ENCODE peak calls at places on chromosomes 11 and 22, in nine cellular contexts. One of them, this sample, is unnamed.
A peak's percentile ranks its signal among the peaks of the same experiment; 100 is the strongest.

GRCh38 chr11:280762-281485 is 2.7 kb downstream of the NLRP6 start:
- DNase-seq in H9: no peak
- DNase-seq in endothelial cell of umbilical vein: no peak
- DNase-seq in tibial artery: no peak
- DNase-seq in IMR-90: no peak
- DNase-seq in fibroblast of lung: no peak
- DNase-seq in tibial nerve: no peak
- DNase-seq in astrocyte: no peak
- DNase-seq in transverse colon: no peak
- DNase-seq in this sample: peak; percentile 23

GRCh38 chr11:65468874-65469333 is 29.9 kb upstream of the MALAT1 start:
- DNase-seq in astrocyte: no peak
- DNase-seq in IMR-90: no peak
- DNase-seq in H9: peak; percentile 94
- DNase-seq in transverse colon: peak; percentile 94
- DNase-seq in endothelial cell of umbilical vein: peak; percentile 60
- DNase-seq in fibroblast of lung: no peak
- DNase-seq in tibial artery: peak; percentile 40
- DNase-seq in tibial nerve: peak; percentile 44
- DNase-seq in this sample: peak; percentile 90

GRCh38 chr11:118715837-118716260 is 36.4 kb upstream of the TREH start:
- DNase-seq in fibroblast of lung: no peak
- DNase-seq in endothelial cell of umbilical vein: peak; percentile 71
- DNase-seq in IMR-90: no peak
- DNase-seq in transverse colon: no peak
- DNase-seq in H9: peak; percentile 88
- DNase-seq in astrocyte: no peak
- DNase-seq in tibial artery: no peak
- DNase-seq in tibial nerve: no peak
- DNase-seq in this sample: no peak

GRCh38 chr11:75814369-75814685 is 683 bp upstream of the UVRAG start:
- DNase-seq in transverse colon: no peak
- DNase-seq in tibial nerve: no peak
- DNase-seq in fibroblast of lung: no peak
- DNase-seq in tibial artery: no peak
- DNase-seq in endothelial cell of umbilical vein: no peak
- DNase-seq in astrocyte: no peak
- DNase-seq in H9: no peak
- DNase-seq in IMR-90: no peak
- DNase-seq in this sample: no peak

GRCh38 chr11:62169448-62169847 is 20.6 kb upstream of the SCGB1D1 start:
- DNase-seq in astrocyte: no peak
- DNase-seq in endothelial cell of umbilical vein: peak; percentile 11
- DNase-seq in H9: no peak
- DNase-seq in tibial artery: no peak
- DNase-seq in IMR-90: no peak
- DNase-seq in transverse colon: no peak
- DNase-seq in tibial nerve: no peak
- DNase-seq in fibroblast of lung: no peak
- DNase-seq in this sample: no peak

GRCh38 chr11:98616256-98616655 is 404.5 kb upstream of the CNTN5 start:
- DNase-seq in astrocyte: no peak
- DNase-seq in transverse colon: no peak
- DNase-seq in tibial artery: no peak
- DNase-seq in fibroblast of lung: no peak
- DNase-seq in IMR-90: no peak
- DNase-seq in tibial nerve: no peak
- DNase-seq in H9: no peak
- DNase-seq in endothelial cell of umbilical vein: no peak
- DNase-seq in this sample: no peak

GRCh38 chr11:86138958-86139357 is 70.1 kb upstream of the PICALM start:
- DNase-seq in astrocyte: no peak
- DNase-seq in endothelial cell of umbilical vein: no peak
- DNase-seq in fibroblast of lung: no peak
- DNase-seq in IMR-90: no peak
- DNase-seq in H9: no peak
- DNase-seq in transverse colon: no peak
- DNase-seq in tibial nerve: no peak
- DNase-seq in tibial artery: no peak
- DNase-seq in this sample: no peak

GRCh38 chr11:85810521-85810870 is 445 bp downstream of the SYTL2 start:
- DNase-seq in transverse colon: no peak
- DNase-seq in astrocyte: no peak
- DNase-seq in endothelial cell of umbilical vein: no peak
- DNase-seq in IMR-90: no peak
- DNase-seq in fibroblast of lung: no peak
- DNase-seq in tibial nerve: no peak
- DNase-seq in H9: peak; percentile 41
- DNase-seq in tibial artery: no peak
- DNase-seq in this sample: no peak

GRCh38 chr11:126886085-126886484 is 114.5 kb downstream of the KIRREL3 start:
- DNase-seq in tibial artery: no peak
- DNase-seq in astrocyte: no peak
- DNase-seq in fibroblast of lung: no peak
- DNase-seq in endothelial cell of umbilical vein: no peak
- DNase-seq in IMR-90: no peak
- DNase-seq in tibial nerve: no peak
- DNase-seq in transverse colon: no peak
- DNase-seq in H9: no peak
- DNase-seq in this sample: no peak

GRCh38 chr11:4433852-4434251 is 15.2 kb upstream of the OR52K2 start:
- DNase-seq in endothelial cell of umbilical vein: no peak
- DNase-seq in fibroblast of lung: no peak
- DNase-seq in IMR-90: no peak
- DNase-seq in transverse colon: no peak
- DNase-seq in astrocyte: no peak
- DNase-seq in tibial artery: no peak
- DNase-seq in H9: no peak
- DNase-seq in tibial nerve: no peak
- DNase-seq in this sample: no peak

GRCh38 chr22:44483878-44484277 is 14.2 kb downstream of the RTL6 start:
- DNase-seq in fibroblast of lung: peak; percentile 11
- DNase-seq in tibial nerve: no peak
- DNase-seq in tibial artery: no peak
- DNase-seq in astrocyte: no peak
- DNase-seq in H9: no peak
- DNase-seq in IMR-90: no peak
- DNase-seq in transverse colon: no peak
- DNase-seq in endothelial cell of umbilical vein: no peak
- DNase-seq in this sample: no peak

GRCh38 chr11:118939948-118940598 is 14.3 kb upstream of the BCL9L start:
- DNase-seq in astrocyte: no peak
- DNase-seq in endothelial cell of umbilical vein: no peak
- DNase-seq in transverse colon: no peak
- DNase-seq in H9: peak; percentile 62
- DNase-seq in fibroblast of lung: no peak
- DNase-seq in IMR-90: no peak
- DNase-seq in tibial artery: no peak
- DNase-seq in tibial nerve: no peak
- DNase-seq in this sample: no peak

GRCh38 chr11:75352417-75353206 is 1.2 kb upstream of the ARRB1 start:
- DNase-seq in fibroblast of lung: no peak
- DNase-seq in tibial artery: peak; percentile 64
- DNase-seq in astrocyte: no peak
- DNase-seq in IMR-90: no peak
- DNase-seq in transverse colon: peak; percentile 72
- DNase-seq in H9: no peak
- DNase-seq in tibial nerve: no peak
- DNase-seq in endothelial cell of umbilical vein: no peak
- DNase-seq in this sample: peak; percentile 66

GRCh38 chr11:117816151-117816741 is 8.3 kb downstream of the FXYD2 start:
- DNase-seq in tibial artery: no peak
- DNase-seq in endothelial cell of umbilical vein: no peak
- DNase-seq in IMR-90: peak; percentile 30
- DNase-seq in astrocyte: peak; percentile 45
- DNase-seq in tibial nerve: no peak
- DNase-seq in H9: peak; percentile 70
- DNase-seq in transverse colon: no peak
- DNase-seq in fibroblast of lung: peak; percentile 50
- DNase-seq in this sample: peak; percentile 79

GRCh38 chr11:82842019-82842418 is 58.2 kb downstream of the PRCP start:
- DNase-seq in IMR-90: no peak
- DNase-seq in H9: no peak
- DNase-seq in endothelial cell of umbilical vein: no peak
- DNase-seq in transverse colon: no peak
- DNase-seq in tibial artery: no peak
- DNase-seq in astrocyte: no peak
- DNase-seq in fibroblast of lung: no peak
- DNase-seq in tibial nerve: no peak
- DNase-seq in this sample: no peak

GRCh38 chr22:17471901-17472566 is 91.3 kb upstream of the SLC25A18 start:
- DNase-seq in tibial nerve: no peak
- DNase-seq in astrocyte: no peak
- DNase-seq in tibial artery: no peak
- DNase-seq in endothelial cell of umbilical vein: no peak
- DNase-seq in IMR-90: no peak
- DNase-seq in fibroblast of lung: peak; percentile 46
- DNase-seq in H9: no peak
- DNase-seq in transverse colon: no peak
- DNase-seq in this sample: no peak

DNA sequence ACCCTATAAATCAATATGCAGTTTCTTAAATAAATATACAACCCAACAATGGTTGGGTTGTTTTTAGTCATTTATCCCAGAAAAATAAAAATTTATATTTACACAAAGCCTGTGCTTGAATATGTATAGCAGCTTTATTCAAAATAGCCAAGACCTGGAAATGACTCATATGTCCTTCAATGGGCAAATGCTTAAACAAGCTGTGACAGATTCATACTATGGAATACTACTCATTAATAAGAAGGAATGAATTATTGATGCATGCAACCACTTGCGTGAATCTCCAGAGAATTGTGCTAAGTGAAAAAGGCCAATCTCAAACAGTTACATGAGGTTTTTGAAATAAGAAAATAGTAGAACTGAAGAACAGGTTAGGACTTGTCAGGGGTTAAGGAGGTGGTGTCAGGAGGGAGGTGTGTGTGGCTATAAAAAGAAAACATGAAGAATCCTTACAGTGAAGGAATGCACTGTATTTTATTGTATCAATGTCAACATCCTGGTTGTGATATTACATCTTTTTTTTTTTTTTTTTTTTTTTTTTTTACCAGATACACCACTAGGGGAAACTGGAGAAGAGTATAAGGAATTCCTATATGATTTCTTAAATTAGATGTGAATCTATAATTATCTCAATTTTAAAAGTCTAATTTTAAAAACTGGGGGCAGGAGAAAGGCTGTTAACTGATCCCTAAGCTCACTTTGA is 82.4 kb upstream of the CD44 start:
- DNase-seq in tibial artery: no peak
- DNase-seq in tibial nerve: no peak
- DNase-seq in fibroblast of lung: no peak
- DNase-seq in IMR-90: peak; percentile 28
- DNase-seq in astrocyte: no peak
- DNase-seq in H9: no peak
- DNase-seq in endothelial cell of umbilical vein: peak; percentile 26
- DNase-seq in transverse colon: no peak
- DNase-seq in this sample: no peak
- TF ChIP-seq CTCF in tibial artery: no peak
- TF ChIP-seq CTCF in tibial nerve: no peak
- TF ChIP-seq CTCF in fibroblast of lung: no peak
- TF ChIP-seq CTCF in IMR-90: no peak
- TF ChIP-seq CTCF in astrocyte: no peak
- TF ChIP-seq CTCF in H9: no peak
- TF ChIP-seq CTCF in endothelial cell of umbilical vein: no peak
- TF ChIP-seq CTCF in transverse colon: no peak
- TF ChIP-seq CTCF in this sample: no peak

DNA sequence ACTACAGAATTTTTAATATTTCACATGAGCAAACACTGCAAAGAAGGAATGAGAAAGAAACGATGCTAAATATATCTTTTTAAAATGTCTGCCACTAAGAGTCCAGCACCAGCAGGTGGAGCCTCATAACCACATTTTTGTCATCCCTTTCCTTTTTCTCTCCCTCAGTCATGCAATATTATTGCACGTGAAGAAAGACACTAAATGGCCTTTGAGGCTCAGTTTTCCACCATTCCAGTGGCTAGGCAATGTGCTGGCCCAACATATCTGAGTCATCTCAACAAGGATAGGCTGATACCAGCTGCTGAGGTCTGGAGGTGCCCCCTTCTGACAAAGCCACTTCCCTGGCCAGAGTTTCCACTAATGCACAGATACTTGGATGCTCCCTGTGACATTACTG is 1.8 kb downstream of the ALKBH8 start:
- DNase-seq in tibial nerve: peak; percentile 38
- DNase-seq in transverse colon: peak; percentile 16
- DNase-seq in fibroblast of lung: peak; percentile 69
- DNase-seq in astrocyte: peak; percentile 49
- DNase-seq in endothelial cell of umbilical vein: peak; percentile 69
- DNase-seq in H9: no peak
- DNase-seq in tibial artery: peak; percentile 32
- DNase-seq in IMR-90: peak; percentile 66
- DNase-seq in this sample: no peak
- H3K27ac ChIP-seq in tibial nerve: no peak overlapping the region
- H3K27ac ChIP-seq in transverse colon: no peak overlapping the region
- H3K27ac ChIP-seq in fibroblast of lung: peak overlapping the region; percentile 26
- H3K27ac ChIP-seq in astrocyte: peak overlapping the region; percentile 88
- H3K27ac ChIP-seq in endothelial cell of umbilical vein: peak overlapping the region; percentile 82
- H3K27ac ChIP-seq in H9: no peak overlapping the region
- H3K27ac ChIP-seq in tibial artery: peak overlapping the region; percentile 8
- H3K27ac ChIP-seq in IMR-90: no peak overlapping the region
- H3K27ac ChIP-seq in this sample: no peak overlapping the region

GRCh38 chr11:94131363-94132115 is 2.9 kb downstream of the PANX1 start:
- DNase-seq in transverse colon: no peak
- DNase-seq in fibroblast of lung: peak; percentile 66
- DNase-seq in tibial artery: peak; percentile 36
- DNase-seq in astrocyte: no peak
- DNase-seq in IMR-90: peak; percentile 50
- DNase-seq in H9: no peak
- DNase-seq in endothelial cell of umbilical vein: peak; percentile 54
- DNase-seq in tibial nerve: peak; percentile 53
- DNase-seq in this sample: no peak
- H3K4me1 ChIP-seq in transverse colon: peaks cover 15% of the 10 kb centered on the region
- H3K4me1 ChIP-seq in fibroblast of lung: peaks cover 27% of the 10 kb centered on the region
- H3K4me1 ChIP-seq in tibial artery: peaks cover 48% of the 10 kb centered on the region
- H3K4me1 ChIP-seq in astrocyte: peaks cover 65% of the 10 kb centered on the region
- H3K4me1 ChIP-seq in IMR-90: peaks cover 28% of the 10 kb centered on the region
- H3K4me1 ChIP-seq in H9: peaks cover 16% of the 10 kb centered on the region
- H3K4me1 ChIP-seq in endothelial cell of umbilical vein: peaks cover 64% of the 10 kb centered on the region
- H3K4me1 ChIP-seq in tibial nerve: no peaks in the 10 kb centered on the region
- H3K4me1 ChIP-seq in this sample: peaks cover 4% of the 10 kb centered on the region

DNA sequence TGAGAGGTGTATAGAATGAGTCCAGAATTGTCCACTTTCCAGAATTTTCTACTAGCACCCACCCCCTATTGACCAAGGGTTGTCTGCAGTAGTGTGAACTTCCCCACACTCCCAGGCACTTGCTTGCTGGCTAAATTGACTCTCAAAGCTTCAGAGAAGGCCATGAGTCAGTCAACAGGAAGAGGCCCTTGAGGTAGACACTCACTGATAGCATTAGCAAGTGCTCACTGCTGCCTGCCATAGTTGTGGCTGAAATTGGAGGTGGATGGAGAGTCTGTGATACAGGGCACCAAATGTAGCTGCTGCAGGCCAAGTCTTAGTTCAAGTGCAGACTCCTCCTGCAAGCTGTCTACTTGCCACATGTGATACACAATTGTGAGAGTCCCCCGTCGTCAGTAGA is 156.8 kb downstream of the SPON1 start:
- DNase-seq in IMR-90: no peak
- DNase-seq in transverse colon: no peak
- DNase-seq in fibroblast of lung: no peak
- DNase-seq in endothelial cell of umbilical vein: no peak
- DNase-seq in astrocyte: no peak
- DNase-seq in H9: no peak
- DNase-seq in tibial artery: no peak
- DNase-seq in tibial nerve: no peak
- DNase-seq in this sample: no peak
- TF ChIP-seq CTCF in IMR-90: no peak
- TF ChIP-seq CTCF in transverse colon: no peak
- TF ChIP-seq CTCF in fibroblast of lung: no peak
- TF ChIP-seq CTCF in endothelial cell of umbilical vein: no peak
- TF ChIP-seq CTCF in astrocyte: no peak
- TF ChIP-seq CTCF in H9: no peak
- TF ChIP-seq CTCF in tibial artery: no peak
- TF ChIP-seq CTCF in tibial nerve: no peak
- TF ChIP-seq CTCF in this sample: no peak

This sample was measured in pancreas.